ENCODE peak calls at places on chromosomes 1 and 21, in nine cellular contexts. I is IMR-90; Y is colonic mucosa; T is right lobe of liver; C is mesendoderm; D is CD8-positive, alpha-beta T cell; E is transverse colon; W is left ventricle myocardium inferior; B is pancreas. P is an unnamed sample.
A peak's percentile ranks its signal among the peaks of the same experiment; 100 is the strongest.

GRCh38 chr1:152977614-152978013 is 6.3 kb upstream of the SPRR1A start:
- DNase-seq in I (no peak), Y (no peak), T (no peak), C (no peak), D (no peak), E (no peak), W (no peak), B (no peak), P (no peak)

GRCh38 chr1:27726173-27726793 is 522 bp downstream of the FAM76A start:
- DNase-seq in I (peak; percentile 20), Y (peak; percentile 56), T (peak; percentile 66), C (peak; percentile 72), D (peak; percentile 20), E (peak; percentile 54), W (peak; percentile 53), B (peak; percentile 58), P (peak; percentile 47)

GRCh38 chr1:62356257-62356835 is 37.1 kb upstream of the KANK4 start:
- DNase-seq in I (peak; percentile 70), Y (no peak), T (no peak), C (peak; percentile 45), D (no peak), E (no peak), W (no peak), B (no peak), P (no peak)

GRCh38 chr1:154934358-154934948 is 2.1 kb downstream of the PMVK start:
- DNase-seq in I (no peak), Y (no peak), T (no peak), C (no peak), D (no peak), E (no peak), W (no peak), B (no peak), P (no peak)

GRCh38 chr1:206144605-206145004 is 27.4 kb upstream of the AVPR1B start:
- DNase-seq in I (no peak), Y (no peak), T (no peak), C (no peak), D (no peak), E (no peak), W (no peak), B (no peak), P (no peak)

GRCh38 chr1:160985723-160986122 is 31.1 kb upstream of the ITLN2 start:
- DNase-seq in I (no peak), Y (no peak), T (peak; percentile 6), C (no peak), D (no peak), E (no peak), W (no peak), B (no peak), P (no peak)

GRCh38 chr1:156845055-156845952 is 13.6 kb downstream of the INSRR start:
- DNase-seq in I (no peak), Y (no peak), T (no peak), C (no peak), D (no peak), E (no peak), W (no peak), B (no peak), P (no peak)

GRCh38 chr1:213061263-213061662 is 10.2 kb downstream of the RPS6KC1 start:
- DNase-seq in I (no peak), Y (no peak), T (no peak), C (peak; percentile 31), D (no peak), E (no peak), W (no peak), B (no peak), P (no peak)

GRCh38 chr1:179091691-179092165 is 9.9 kb downstream of the TOR3A start:
- DNase-seq in I (peak; percentile 63), Y (no peak), T (peak; percentile 97), C (no peak), D (no peak), E (peak; percentile 21), W (peak; percentile 62), B (peak; percentile 79), P (no peak)

GRCh38 chr1:232471250-232471649 is 158.7 kb downstream of the SIPA1L2 start:
- DNase-seq in I (no peak), Y (no peak), T (no peak), C (no peak), D (no peak), E (no peak), W (no peak), B (no peak), P (no peak)

GRCh38 chr1:200435200-200435780 is 25.5 kb upstream of the ZNF281 start:
- DNase-seq in I (peak; percentile 22), Y (no peak), T (no peak), C (no peak), D (no peak), E (no peak), W (no peak), B (no peak), P (no peak)

GRCh38 chr1:228335406-228336307 is 71.0 kb downstream of the TRIM11 start:
- DNase-seq in I (no peak), Y (no peak), T (peak; percentile 24), C (no peak), D (no peak), E (peak; percentile 2), W (peak; percentile 0), B (no peak), P (no peak)

GRCh38 chr1:3348196-3348865 is 106.1 kb upstream of the ARHGEF16 start:
- DNase-seq in I (no peak), Y (no peak), T (no peak), C (no peak), D (no peak), E (no peak), W (peak; percentile 60), B (no peak), P (peak; percentile 59)

GRCh38 chr21:45451771-45452182 is 46.8 kb downstream of the COL18A1 start:
- DNase-seq in I (no peak), Y (no peak), T (no peak), C (no peak), D (no peak), E (no peak), W (no peak), B (no peak), P (no peak)

GRCh38 chr1:100879422-100879821 is 15.2 kb downstream of the EXTL2 start:
- DNase-seq in I (no peak), Y (no peak), T (no peak), C (no peak), D (no peak), E (no peak), W (no peak), B (no peak), P (no peak)

GRCh38 chr1:9652379-9653194 is 1.1 kb downstream of the PIK3CD start:
- DNase-seq in I (peak; percentile 15), Y (no peak), T (no peak), C (peak; percentile 13), D (peak; percentile 66), E (peak; percentile 42), W (peak; percentile 35), B (no peak), P (no peak)

GRCh38 chr21:37527716-37528115 is 161.1 kb downstream of the DYRK1A start:
- DNase-seq in I (no peak), Y (no peak), T (no peak), C (no peak), D (no peak), E (no peak), W (no peak), B (no peak), P (no peak)

GRCh38 chr1:160629286-160630210 is 17.3 kb downstream of the SLAMF1 start:
- DNase-seq in I (no peak), Y (no peak), T (no peak), C (peak; percentile 39), D (peak; percentile 62), E (peak; percentile 43), W (peak; percentile 40), B (no peak), P (no peak)

GRCh38 chr1:110610084-110610483 is 3.9 kb upstream of the KCNA2 start:
- DNase-seq in I (no peak), Y (no peak), T (no peak), C (no peak), D (no peak), E (no peak), W (no peak), B (no peak), P (no peak)

GRCh38 chr1:22794691-22795090 is 84.1 kb downstream of the EPHB2 start:
- DNase-seq in I (peak; percentile 17), Y (peak; percentile 78), T (no peak), C (no peak), D (no peak), E (peak; percentile 69), W (peak; percentile 38), B (no peak), P (no peak)

GRCh38 chr1:227785094-227785811 is 30.2 kb upstream of the PRSS38 start:
- DNase-seq in I (no peak), Y (peak; percentile 9), T (peak; percentile 11), C (no peak), D (no peak), E (no peak), W (no peak), B (no peak), P (no peak)

GRCh38 chr1:21270086-21270689 is 20.1 kb downstream of the ECE1 start:
- DNase-seq in I (peak; percentile 52), Y (peak; percentile 85), T (no peak), C (peak; percentile 92), D (peak; percentile 74), E (peak; percentile 82), W (peak; percentile 75), B (peak; percentile 80), P (no peak)
- H3K27ac ChIP-seq in I (no peak overlapping the region), Y (no peak overlapping the region), T (peak overlapping the region; percentile 41), C (no peak overlapping the region), D (no peak overlapping the region), E (no peak overlapping the region), W (peak overlapping the region; percentile 99), B (no peak overlapping the region), P (no peak overlapping the region)

DNA sequence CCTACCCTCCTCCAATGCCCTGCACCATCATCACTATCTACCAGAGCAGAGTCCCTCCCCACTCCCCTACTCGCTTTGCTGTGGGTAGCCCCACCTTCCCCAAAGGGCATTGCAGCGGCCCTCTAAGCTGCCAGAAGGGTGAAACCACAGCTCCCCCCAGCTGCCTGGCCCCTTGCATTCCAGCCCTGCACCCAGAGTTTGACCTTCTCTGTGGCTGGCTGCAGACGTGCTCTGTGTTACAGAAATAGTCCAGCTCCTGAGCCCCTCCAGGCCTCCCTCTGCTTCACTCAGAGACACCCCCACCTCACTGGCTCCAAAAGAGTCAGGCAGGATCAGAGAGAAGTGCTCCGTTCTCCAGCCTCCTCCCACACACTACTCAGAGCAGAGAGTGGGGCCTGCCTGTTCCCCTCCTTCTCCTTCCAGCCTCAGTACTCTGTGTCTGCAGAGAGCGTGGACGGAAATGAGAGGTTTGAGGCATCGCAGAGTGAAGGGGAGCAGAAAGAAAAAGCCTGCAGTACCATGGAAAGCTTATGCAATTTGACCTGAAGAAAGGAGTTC is 63.2 kb downstream of the PLEKHA6 start:
- DNase-seq in I (peak; percentile 92), Y (no peak), T (no peak), C (no peak), D (no peak), E (no peak), W (no peak), B (no peak), P (no peak)
- H3K27ac ChIP-seq in I (peak overlapping the region; percentile 93), Y (peak overlapping the region; percentile 20), T (no peak overlapping the region), C (no peak overlapping the region), D (no peak overlapping the region), E (peak overlapping the region; percentile 37), W (peak overlapping the region; percentile 82), B (no peak overlapping the region), P (no peak overlapping the region)

GRCh38 chr1:96863449-96863848 is 141.9 kb downstream of the PTBP2 start:
- DNase-seq in I (no peak), Y (no peak), T (no peak), C (no peak), D (no peak), E (no peak), W (peak; percentile 22), B (no peak), P (no peak)
- H3K27ac ChIP-seq in I (no peak overlapping the region), Y (no peak overlapping the region), T (no peak overlapping the region), C (no peak overlapping the region), D (no peak overlapping the region), E (no peak overlapping the region), W (no peak overlapping the region), B (no peak overlapping the region), P (no peak overlapping the region)

GRCh38 chr1:169570172-169570574 is 16.1 kb downstream of the F5 start:
- DNase-seq in I (no peak), Y (peak; percentile 43), T (peak; percentile 55), C (no peak), D (no peak), E (no peak), W (no peak), B (no peak), P (no peak)
- H3K27ac ChIP-seq in I (no peak overlapping the region), Y (no peak overlapping the region), T (peak overlapping the region; percentile 53), C (no peak overlapping the region), D (no peak overlapping the region), E (peak overlapping the region; percentile 40), W (no peak overlapping the region), B (no peak overlapping the region), P (no peak overlapping the region)

P was measured in substantia nigra.